ENCODE peak calls at places on chromosomes 5 and 9, in ten cellular contexts. L is HT-29; C is KBM-7; R is GOT3; W is AG04450; O is cardiac fibroblast; X is amygdala; S is activated CD8-positive, alpha-beta memory T cell treated with anti-CD3 and anti-CD28 coated beads for 1 hour; Y is SW 1271; G is T-helper 17 cell. E is an unnamed sample.

GRCh38 chr9:92432972-92433548 is 8.8 kb upstream of the OMD start:
- DNase-seq in X (no peak), Y (no peak), W (no peak), R (no peak), L (no peak), G (no peak), C (no peak), O (no peak), S (no peak), E (no peak)

GRCh38 chr5:140214831-140215230 is 39.8 kb downstream of the CYSTM1 start:
- DNase-seq in W (peak), S (no peak), C (peak), Y (no peak), X (no peak), R (no peak), O (peak), L (no peak), G (no peak), E (peak)

GRCh38 chr5:150672237-150672883 is 11.3 kb downstream of the MYOZ3 start:
- DNase-seq in Y (no peak), O (peak), S (no peak), R (no peak), G (no peak), C (peak), W (no peak), L (peak), X (peak), E (peak)

GRCh38 chr5:58582004-58582403 is 871 bp upstream of the RAB3C start:
- DNase-seq in O (no peak), Y (no peak), C (peak), R (no peak), X (no peak), S (no peak), L (no peak), W (no peak), G (no peak), E (peak)

GRCh38 chr9:70466976-70467551 is 52.6 kb upstream of the KLF9 start:
- DNase-seq in W (no peak), L (no peak), X (no peak), O (peak), R (no peak), C (no peak), S (no peak), G (no peak), Y (no peak), E (no peak)

GRCh38 chr9:87801013-87801412 is 75.1 kb downstream of the CTSL start:
- DNase-seq in W (no peak), G (no peak), C (no peak), Y (no peak), S (no peak), R (no peak), L (no peak), O (no peak), X (no peak), E (no peak)

GRCh38 chr5:146041180-146041789 is 64.1 kb downstream of the PLAC8L1 start:
- DNase-seq in X (no peak), G (no peak), W (no peak), Y (no peak), C (peak), R (no peak), S (no peak), O (no peak), L (peak), E (no peak)

GRCh38 chr5:140114341-140115185 is 654 bp downstream of the PURA start:
- DNase-seq in W (no peak), X (no peak), G (no peak), O (peak), L (peak), Y (peak), R (no peak), C (peak), S (peak), E (peak)

GRCh38 chr9:76730795-76731194 is 33.4 kb upstream of the PCA3 start:
- DNase-seq in R (no peak), Y (no peak), S (no peak), W (no peak), G (no peak), X (no peak), C (no peak), O (peak), L (no peak), E (no peak)

GRCh38 chr9:34151398-34151797 is 24.9 kb upstream of the DCAF12 start:
- DNase-seq in X (no peak), C (no peak), R (no peak), Y (no peak), O (no peak), G (no peak), L (no peak), S (no peak), W (no peak), E (no peak)

GRCh38 chr5:134125195-134126015 is 10.9 kb downstream of the TCF7 start:
- DNase-seq in L (peak), O (peak), S (no peak), C (no peak), Y (no peak), X (peak), G (no peak), R (peak), W (peak), E (peak)

GRCh38 chr9:95381243-95381642 is 63.7 kb upstream of the FANCC start:
- DNase-seq in G (no peak), R (no peak), L (no peak), X (no peak), S (no peak), Y (no peak), W (no peak), C (no peak), O (peak), E (no peak)

GRCh38 chr9:36905101-36906066 is 128.7 kb downstream of the PAX5 start:
- DNase-seq in L (no peak), C (no peak), W (no peak), G (no peak), Y (no peak), S (no peak), X (no peak), R (no peak), O (no peak), E (no peak)

GRCh38 chr9:114674076-114674797 is 7.8 kb downstream of the TEX48 start:
- DNase-seq in L (no peak), X (no peak), Y (no peak), R (no peak), C (no peak), S (no peak), O (no peak), G (no peak), W (no peak), E (no peak)

GRCh38 chr5:142197098-142197497 is 88.5 kb downstream of the NDFIP1 start:
- DNase-seq in R (no peak), Y (no peak), G (no peak), C (no peak), L (no peak), O (peak), X (no peak), S (no peak), W (no peak), E (no peak)

GRCh38 chr9:120464176-120464575 is 115.8 kb downstream of the CDK5RAP2 start:
- DNase-seq in Y (no peak), L (no peak), X (no peak), C (no peak), O (no peak), R (no peak), G (no peak), W (no peak), S (no peak), E (no peak)

GRCh38 chr9:114258866-114259799 is 63.8 kb upstream of the ORM1 start:
- DNase-seq in W (no peak), C (no peak), R (no peak), X (no peak), L (no peak), Y (no peak), S (no peak), O (no peak), G (no peak), E (no peak)

GRCh38 chr5:116157902-116158301 is 73.1 kb downstream of the COMMD10 start:
- DNase-seq in W (no peak), L (no peak), Y (no peak), R (no peak), X (no peak), G (no peak), S (no peak), C (no peak), O (peak), E (no peak)

GRCh38 chr9:89317282-89317681 is 1.0 kb upstream of the SECISBP2 start:
- DNase-seq in O (no peak), X (no peak), C (no peak), L (peak), Y (no peak), R (no peak), G (no peak), W (no peak), S (no peak), E (no peak)

GRCh38 chr5:135993894-135994514 is 34.8 kb upstream of the TGFBI start:
- DNase-seq in X (no peak), R (no peak), Y (no peak), C (no peak), L (peak), G (no peak), O (peak), W (peak), S (no peak), E (no peak)

GRCh38 chr5:53545744-53546143 is 14.7 kb upstream of the NDUFS4 start:
- DNase-seq in R (no peak), S (no peak), X (no peak), O (no peak), C (no peak), L (no peak), G (no peak), W (no peak), Y (no peak), E (no peak)

GRCh38 chr5:151110992-151111391 is 30.2 kb upstream of the TNIP1 start:
- DNase-seq in G (no peak), X (no peak), Y (no peak), S (no peak), O (no peak), L (no peak), R (no peak), W (no peak), C (no peak), E (no peak)

GRCh38 chr9:38680827-38681226 is 39.1 kb downstream of the FAM240B start:
- DNase-seq in S (no peak), R (no peak), G (no peak), C (no peak), W (no peak), L (no peak), X (no peak), Y (no peak), O (no peak), E (no peak)

E was measured in Calu3.